ENCODE peak calls at places on chromosomes 6 and 20, in four cellular contexts. One of them, this sample, is unnamed.

GRCh38 chr20:53104889-53105288 is 132.7 kb downstream of the TSHZ2 start:
- DNase-seq in DMS 273 treated with DMSO at 0.1 percent for 48 hours: no peak
- DNase-seq in NCI-H1694: no peak
- DNase-seq in endodermal cell: no peak
- DNase-seq in this sample: no peak

GRCh38 chr6:125888989-125889656 is 67.4 kb upstream of the HINT3 start:
- DNase-seq in DMS 273 treated with DMSO at 0.1 percent for 48 hours: no peak
- DNase-seq in NCI-H1694: no peak
- DNase-seq in endodermal cell: peak
- DNase-seq in this sample: no peak

GRCh38 chr20:55142932-55143331 is 667.5 kb downstream of the DOK5 start:
- DNase-seq in DMS 273 treated with DMSO at 0.1 percent for 48 hours: no peak
- DNase-seq in NCI-H1694: no peak
- DNase-seq in endodermal cell: no peak
- DNase-seq in this sample: no peak

GRCh38 chr6:119966484-119966883 is 616.9 kb upstream of the MAN1A1 start:
- DNase-seq in DMS 273 treated with DMSO at 0.1 percent for 48 hours: no peak
- DNase-seq in NCI-H1694: no peak
- DNase-seq in endodermal cell: peak
- DNase-seq in this sample: no peak

GRCh38 chr6:110287462-110288341 is 70.4 kb downstream of the METTL24 start:
- DNase-seq in DMS 273 treated with DMSO at 0.1 percent for 48 hours: no peak
- DNase-seq in NCI-H1694: no peak
- DNase-seq in endodermal cell: no peak
- DNase-seq in this sample: no peak

GRCh38 chr6:73363537-73363875 is 1.0 kb downstream of the KHDC3L start:
- DNase-seq in DMS 273 treated with DMSO at 0.1 percent for 48 hours: no peak
- DNase-seq in NCI-H1694: no peak
- DNase-seq in endodermal cell: no peak
- DNase-seq in this sample: no peak

GRCh38 chr6:75419980-75420379 is 73.6 kb downstream of the FILIP1 start:
- DNase-seq in DMS 273 treated with DMSO at 0.1 percent for 48 hours: no peak
- DNase-seq in NCI-H1694: no peak
- DNase-seq in endodermal cell: no peak
- DNase-seq in this sample: no peak

GRCh38 chr6:163834226-163834970 is 419.9 kb downstream of the QKI start:
- DNase-seq in DMS 273 treated with DMSO at 0.1 percent for 48 hours: no peak
- DNase-seq in NCI-H1694: no peak
- DNase-seq in endodermal cell: peak
- DNase-seq in this sample: no peak

GRCh38 chr6:165689699-165690098 is 26.7 kb upstream of the PDE10A start:
- DNase-seq in DMS 273 treated with DMSO at 0.1 percent for 48 hours: no peak
- DNase-seq in NCI-H1694: no peak
- DNase-seq in endodermal cell: no peak
- DNase-seq in this sample: no peak

GRCh38 chr6:53894086-53894485 is 99.3 kb downstream of the LRRC1 start:
- DNase-seq in DMS 273 treated with DMSO at 0.1 percent for 48 hours: peak
- DNase-seq in NCI-H1694: peak
- DNase-seq in endodermal cell: no peak
- DNase-seq in this sample: no peak

GRCh38 chr20:56422131-56422823 is 10.2 kb downstream of the CASS4 start:
- DNase-seq in DMS 273 treated with DMSO at 0.1 percent for 48 hours: no peak
- DNase-seq in NCI-H1694: no peak
- DNase-seq in endodermal cell: no peak
- DNase-seq in this sample: no peak

GRCh38 chr20:58137651-58138265 is 90.7 kb downstream of the ANKRD60 start:
- DNase-seq in DMS 273 treated with DMSO at 0.1 percent for 48 hours: no peak
- DNase-seq in NCI-H1694: no peak
- DNase-seq in endodermal cell: peak
- DNase-seq in this sample: peak

GRCh38 chr6:25112207-25112874 is 166.8 kb upstream of the CARMIL1 start:
- DNase-seq in DMS 273 treated with DMSO at 0.1 percent for 48 hours: no peak
- DNase-seq in NCI-H1694: no peak
- DNase-seq in endodermal cell: no peak
- DNase-seq in this sample: no peak

GRCh38 chr6:766625-767024 is 73.7 kb upstream of the EXOC2 start:
- DNase-seq in DMS 273 treated with DMSO at 0.1 percent for 48 hours: no peak
- DNase-seq in NCI-H1694: no peak
- DNase-seq in endodermal cell: no peak
- DNase-seq in this sample: no peak

GRCh38 chr6:7912024-7912423 is 1.4 kb upstream of the TXNDC5 start:
- DNase-seq in DMS 273 treated with DMSO at 0.1 percent for 48 hours: no peak
- DNase-seq in NCI-H1694: no peak
- DNase-seq in endodermal cell: no peak
- DNase-seq in this sample: peak

GRCh38 chr6:13044390-13044789 is 283.9 kb downstream of the TBC1D7 start:
- DNase-seq in DMS 273 treated with DMSO at 0.1 percent for 48 hours: no peak
- DNase-seq in NCI-H1694: no peak
- DNase-seq in endodermal cell: peak
- DNase-seq in this sample: no peak

GRCh38 chr6:25035451-25036435 is 100.0 kb upstream of the RIPOR2 start:
- DNase-seq in DMS 273 treated with DMSO at 0.1 percent for 48 hours: no peak
- DNase-seq in NCI-H1694: no peak
- DNase-seq in endodermal cell: peak
- DNase-seq in this sample: no peak

GRCh38 chr20:10453241-10453640 is 18.1 kb downstream of the SLX4IP start:
- DNase-seq in DMS 273 treated with DMSO at 0.1 percent for 48 hours: no peak
- DNase-seq in NCI-H1694: no peak
- DNase-seq in endodermal cell: no peak
- DNase-seq in this sample: no peak

GRCh38 chr20:10474606-10475184 is 39.6 kb downstream of the SLX4IP start:
- DNase-seq in DMS 273 treated with DMSO at 0.1 percent for 48 hours: no peak
- DNase-seq in NCI-H1694: no peak
- DNase-seq in endodermal cell: peak
- DNase-seq in this sample: no peak

GRCh38 chr6:143581835-143582480 is 70.4 kb upstream of the FUCA2 start:
- DNase-seq in DMS 273 treated with DMSO at 0.1 percent for 48 hours: no peak
- DNase-seq in NCI-H1694: no peak
- DNase-seq in endodermal cell: no peak
- DNase-seq in this sample: no peak

GRCh38 chr20:56504373-56505005 is 20.1 kb upstream of the FAM209A start:
- DNase-seq in DMS 273 treated with DMSO at 0.1 percent for 48 hours: no peak
- DNase-seq in NCI-H1694: no peak
- DNase-seq in endodermal cell: peak
- DNase-seq in this sample: no peak

GRCh38 chr6:7073810-7074525 is 33.8 kb upstream of the RREB1 start:
- DNase-seq in DMS 273 treated with DMSO at 0.1 percent for 48 hours: no peak
- DNase-seq in NCI-H1694: no peak
- DNase-seq in endodermal cell: no peak
- DNase-seq in this sample: no peak

GRCh38 chr6:140708386-140708785 is 1333.9 kb upstream of the CITED2 start:
- DNase-seq in DMS 273 treated with DMSO at 0.1 percent for 48 hours: no peak
- DNase-seq in NCI-H1694: no peak
- DNase-seq in endodermal cell: no peak
- DNase-seq in this sample: no peak

GRCh38 chr6:90098025-90098474 is 198.6 kb downstream of the BACH2 start:
- DNase-seq in DMS 273 treated with DMSO at 0.1 percent for 48 hours: no peak
- DNase-seq in NCI-H1694: no peak
- DNase-seq in endodermal cell: no peak
- DNase-seq in this sample: peak

GRCh38 chr6:36839819-36840379 is 655 bp upstream of the CPNE5 start:
- DNase-seq in DMS 273 treated with DMSO at 0.1 percent for 48 hours: no peak
- DNase-seq in NCI-H1694: peak
- DNase-seq in endodermal cell: peak
- DNase-seq in this sample: no peak

GRCh38 chr20:57656252-57656820 is 36.1 kb upstream of the ZBP1 start:
- DNase-seq in DMS 273 treated with DMSO at 0.1 percent for 48 hours: no peak
- DNase-seq in NCI-H1694: no peak
- DNase-seq in endodermal cell: peak
- DNase-seq in this sample: peak

GRCh38 chr6:166078294-166078693 is 89.4 kb downstream of the TBXT start:
- DNase-seq in DMS 273 treated with DMSO at 0.1 percent for 48 hours: no peak
- DNase-seq in NCI-H1694: no peak
- DNase-seq in endodermal cell: no peak
- DNase-seq in this sample: no peak

GRCh38 chr6:131116755-131117360 is 18.4 kb upstream of the AKAP7 start:
- DNase-seq in DMS 273 treated with DMSO at 0.1 percent for 48 hours: peak
- DNase-seq in NCI-H1694: peak
- DNase-seq in endodermal cell: no peak
- DNase-seq in this sample: no peak

GRCh38 chr6:144893737-144894151 is 608.6 kb downstream of the UTRN start:
- DNase-seq in DMS 273 treated with DMSO at 0.1 percent for 48 hours: no peak
- DNase-seq in NCI-H1694: no peak
- DNase-seq in endodermal cell: no peak
- DNase-seq in this sample: no peak

GRCh38 chr6:144171406-144171805 is 21.1 kb downstream of the STX11 start:
- DNase-seq in DMS 273 treated with DMSO at 0.1 percent for 48 hours: no peak
- DNase-seq in NCI-H1694: no peak
- DNase-seq in endodermal cell: no peak
- DNase-seq in this sample: no peak

GRCh38 chr6:7006536-7007191 is 101.1 kb upstream of the RREB1 start:
- DNase-seq in DMS 273 treated with DMSO at 0.1 percent for 48 hours: no peak
- DNase-seq in NCI-H1694: no peak
- DNase-seq in endodermal cell: no peak
- DNase-seq in this sample: no peak

GRCh38 chr6:108650325-108650724 is 89.6 kb downstream of the FOXO3 start:
- DNase-seq in DMS 273 treated with DMSO at 0.1 percent for 48 hours: no peak
- DNase-seq in NCI-H1694: no peak
- DNase-seq in endodermal cell: no peak
- DNase-seq in this sample: no peak

GRCh38 chr6:127026247-127026646 is 92.2 kb upstream of the RSPO3 start:
- DNase-seq in DMS 273 treated with DMSO at 0.1 percent for 48 hours: no peak
- DNase-seq in NCI-H1694: no peak
- DNase-seq in endodermal cell: no peak
- DNase-seq in this sample: no peak

GRCh38 chr6:76351275-76351674 is 278.8 kb upstream of the IMPG1 start:
- DNase-seq in DMS 273 treated with DMSO at 0.1 percent for 48 hours: peak
- DNase-seq in NCI-H1694: no peak
- DNase-seq in endodermal cell: peak
- DNase-seq in this sample: no peak

GRCh38 chr6:68296126-68296525 is 339.0 kb upstream of the ADGRB3 start:
- DNase-seq in DMS 273 treated with DMSO at 0.1 percent for 48 hours: no peak
- DNase-seq in NCI-H1694: no peak
- DNase-seq in endodermal cell: no peak
- DNase-seq in this sample: no peak